ENCODE peak calls at places on chromosomes 5 and 9, in nine cellular contexts. O is NCI-H2171 treated with DMSO at 0.1 percent for 48 hours; U is AG09319; T is ovary; B is left kidney; V is NCI-H1092 treated with DMSO at 0.1 percent for 48 hours; G is BJ; W is GM12891; N is stimulated activated CD4-positive, alpha-beta T cell treated with anti-CD3 and anti-CD28 coated beads, Interleukin-2, amount 100 ng/mL, for 48 hours. X is an unnamed sample.

GRCh38 chr5:127518319-127518621 is 830 bp downstream of the PRRC1 start:
- DNase-seq in O (peak), U (peak), T (no peak), B (no peak), V (no peak), G (peak), W (peak), N (no peak), X (no peak)

GRCh38 chr5:73459366-73459765 is 10.8 kb upstream of the FOXD1 start:
- DNase-seq in O (no peak), U (no peak), T (no peak), B (no peak), V (no peak), G (no peak), W (no peak), N (no peak), X (no peak)

GRCh38 chr5:73213566-73213998 is 40.6 kb downstream of the TMEM174 start:
- DNase-seq in O (no peak), U (no peak), T (no peak), B (peak), V (peak), G (peak), W (no peak), N (no peak), X (peak)

GRCh38 chr9:96383165-96383939 is at the start of gene SLC35D2:
- DNase-seq in O (peak), U (no peak), T (peak), B (peak), V (no peak), G (no peak), W (peak), N (no peak), X (no peak)

GRCh38 chr9:30348904-30349303 is 2035.5 kb upstream of the ACO1 start:
- DNase-seq in O (no peak), U (no peak), T (no peak), B (no peak), V (no peak), G (no peak), W (no peak), N (no peak), X (no peak)

GRCh38 chr5:142378737-142379365 is 54.0 kb upstream of the SPRY4 start:
- DNase-seq in O (no peak), U (no peak), T (no peak), B (no peak), V (no peak), G (no peak), W (no peak), N (no peak), X (no peak)

GRCh38 chr9:88988796-88989641 is 2.2 kb upstream of the S1PR3 start:
- DNase-seq in O (no peak), U (no peak), T (no peak), B (peak), V (no peak), G (peak), W (no peak), N (no peak), X (no peak)

GRCh38 chr9:135802876-135803419 is 101.0 kb downstream of the KCNT1 start:
- DNase-seq in O (no peak), U (no peak), T (no peak), B (peak), V (no peak), G (no peak), W (no peak), N (no peak), X (no peak)

GRCh38 chr9:125176632-125177031 is 13.0 kb downstream of the PPP6C start:
- DNase-seq in O (no peak), U (no peak), T (no peak), B (peak), V (no peak), G (peak), W (no peak), N (no peak), X (no peak)

GRCh38 chr9:101702257-101702656 is 36.2 kb downstream of the GRIN3A start:
- DNase-seq in O (no peak), U (no peak), T (no peak), B (no peak), V (no peak), G (no peak), W (no peak), N (no peak), X (no peak)

GRCh38 chr5:125719681-125720676 is 703.2 kb upstream of the GRAMD2B start:
- DNase-seq in O (peak), U (no peak), T (no peak), B (peak), V (peak), G (peak), W (no peak), N (no peak), X (no peak)

GRCh38 chr5:53501054-53501453 is 20.6 kb downstream of the FST start:
- DNase-seq in O (no peak), U (no peak), T (no peak), B (no peak), V (no peak), G (no peak), W (no peak), N (no peak), X (no peak)

GRCh38 chr5:9861664-9862256 is 231.6 kb upstream of the TAS2R1 start:
- DNase-seq in O (no peak), U (peak), T (no peak), B (peak), V (no peak), G (peak), W (no peak), N (no peak), X (no peak)

GRCh38 chr9:4678679-4679267 is 596 bp upstream of the CDC37L1 start:
- DNase-seq in O (peak), U (no peak), T (no peak), B (peak), V (peak), G (no peak), W (no peak), N (no peak), X (no peak)

GRCh38 chr5:132073231-132074013 is at the start of gene CSF2:
- DNase-seq in O (no peak), U (no peak), T (no peak), B (no peak), V (no peak), G (no peak), W (no peak), N (no peak), X (no peak)

GRCh38 chr9:20144255-20144654 is 355.4 kb upstream of the SLC24A2 start:
- DNase-seq in O (peak), U (no peak), T (no peak), B (peak), V (peak), G (no peak), W (no peak), N (no peak), X (no peak)